ENCODE peak calls at places on chromosomes 12 and 14, in five cellular contexts. F is psoas muscle, V is thyroid gland, O is A549, Q is WERI-Rb-1. X is an unnamed sample.
A peak's percentile ranks its signal among the peaks of the same experiment; 100 is the strongest.

GRCh38 chr14:72947366-72948160 is 21.3 kb downstream of the DCAF4 start:
- DNase-seq in V (no peak), Q (no peak), O (no peak), F (no peak), X (no peak)

GRCh38 chr12:79897617-79898016 is 37.3 kb downstream of the PPP1R12A start:
- DNase-seq in O (peak; percentile 55), Q (no peak), F (no peak), V (no peak), X (no peak)

GRCh38 chr12:80187660-80188090 is 88.3 kb downstream of the OTOGL start:
- DNase-seq in Q (no peak), F (peak; percentile 13), O (no peak), V (no peak), X (no peak)

GRCh38 chr12:66044731-66045130 is 85.8 kb downstream of the LLPH start:
- DNase-seq in F (no peak), V (no peak), Q (no peak), O (peak; percentile 25), X (no peak)

GRCh38 chr14:53626771-53627170 is 329.9 kb downstream of the BMP4 start:
- DNase-seq in Q (no peak), O (no peak), F (no peak), V (no peak), X (no peak)

GRCh38 chr12:5022465-5023061 is 21.1 kb upstream of the KCNA5 start:
- DNase-seq in F (no peak), Q (peak; percentile 52), O (peak; percentile 57), V (peak; percentile 60), X (no peak)

GRCh38 chr12:102498471-102498870 is 18.1 kb upstream of the IGF1 start:
- DNase-seq in V (no peak), Q (no peak), O (no peak), F (no peak), X (no peak)

GRCh38 chr14:39102265-39102968 is 618 bp downstream of the SEC23A start:
- DNase-seq in V (peak; percentile 16), F (no peak), Q (no peak), O (peak; percentile 71), X (no peak)

GRCh38 chr12:14935031-14935430 is 3.3 kb downstream of the ERP27 start:
- DNase-seq in Q (no peak), V (no peak), F (no peak), O (no peak), X (no peak)

GRCh38 chr14:74401504-74402241 is 24.3 kb downstream of the SYNDIG1L start:
- DNase-seq in F (peak; percentile 33), Q (peak; percentile 38), O (no peak), V (peak; percentile 41), X (peak; percentile 76)

GRCh38 chr14:99527026-99527425 is 45.8 kb downstream of the CCNK start:
- DNase-seq in F (no peak), Q (no peak), O (no peak), V (peak; percentile 77), X (no peak)

GRCh38 chr14:72904840-72905561 is 11.1 kb upstream of the DPF3 start:
- DNase-seq in O (peak; percentile 69), Q (peak; percentile 55), F (peak; percentile 54), V (peak; percentile 62), X (no peak)

GRCh38 chr12:62653740-62654139 is 187.1 kb downstream of the MON2 start:
- DNase-seq in O (no peak), Q (no peak), V (no peak), F (no peak), X (no peak)

GRCh38 chr12:94594443-94594825 is 55.9 kb downstream of the TMCC3 start:
- DNase-seq in O (no peak), V (no peak), F (no peak), Q (no peak), X (no peak)

GRCh38 chr12:40336573-40337199 is 111.9 kb downstream of the LRRK2 start:
- DNase-seq in F (no peak), Q (no peak), O (peak; percentile 27), V (no peak), X (no peak)

GRCh38 chr12:82754856-82755255 is 68.2 kb downstream of the TMTC2 start:
- DNase-seq in V (no peak), Q (no peak), F (no peak), O (no peak), X (no peak)

GRCh38 chr12:121872546-121873223 is 14.0 kb upstream of the HPD start:
- DNase-seq in F (no peak), Q (peak; percentile 53), O (no peak), V (no peak), X (no peak)

GRCh38 chr14:78399316-78399889 is 229.2 kb downstream of the NRXN3 start:
- DNase-seq in V (peak; percentile 21), O (no peak), F (no peak), Q (no peak), X (no peak)

GRCh38 chr12:112676526-112676925 is 115.0 kb upstream of the RPH3A start:
- DNase-seq in O (no peak), Q (no peak), V (no peak), F (no peak), X (no peak)

GRCh38 chr14:41668346-41668745 is 61.7 kb downstream of the LRFN5 start:
- DNase-seq in F (no peak), V (no peak), Q (no peak), O (no peak), X (no peak)

GRCh38 chr12:68745376-68745903 is 536 bp upstream of the SLC35E3 start:
- DNase-seq in F (no peak), O (no peak), Q (no peak), V (no peak), X (no peak)

GRCh38 chr12:2169489-2169888 is 116.7 kb downstream of the CACNA1C start:
- DNase-seq in O (no peak), V (no peak), F (no peak), Q (no peak), X (no peak)

GRCh38 chr12:130350715-130351114 is 13.0 kb downstream of the PIWIL1 start:
- DNase-seq in F (no peak), V (no peak), Q (no peak), O (no peak), X (no peak)

GRCh38 chr14:35234007-35234406 is 58.2 kb upstream of the PSMA6 start:
- DNase-seq in V (no peak), O (no peak), Q (no peak), F (no peak), X (no peak)

GRCh38 chr14:76954791-76955190 is 73.7 kb downstream of the IRF2BPL start:
- DNase-seq in V (no peak), Q (no peak), F (no peak), O (no peak), X (no peak)

GRCh38 chr14:68820119-68820518 is 27.3 kb upstream of the ZFP36L1 start:
- DNase-seq in V (no peak), Q (no peak), F (no peak), O (no peak), X (no peak)

DNA sequence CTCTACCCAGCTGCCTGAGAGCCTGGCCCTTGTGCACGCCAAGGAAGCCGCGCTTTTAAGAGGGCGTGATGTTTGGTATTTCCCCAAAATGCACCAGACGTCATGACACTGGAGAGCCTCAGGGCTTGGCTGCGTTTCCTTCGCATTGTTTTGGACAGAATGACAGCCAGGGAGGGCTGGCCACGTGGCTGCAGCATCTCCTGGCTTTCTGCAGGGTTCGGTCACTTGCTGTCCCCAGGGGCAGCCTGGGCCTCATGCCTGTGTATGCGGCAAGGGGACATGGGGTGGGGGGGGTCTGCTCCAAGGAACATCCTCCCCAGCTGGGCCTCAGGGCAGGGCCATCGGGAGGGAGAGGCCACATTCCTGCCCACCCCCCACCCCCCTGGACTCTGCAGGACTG is 16.2 kb upstream of the NUDT14 start:
- DNase-seq in V (no peak), O (peak; percentile 47), Q (no peak), F (no peak), X (no peak)
- H3K4me3 ChIP-seq in V (no peak overlapping the region), O (no peak overlapping the region), Q (no peak overlapping the region), F (no peak overlapping the region), X (no peak overlapping the region)

DNA sequence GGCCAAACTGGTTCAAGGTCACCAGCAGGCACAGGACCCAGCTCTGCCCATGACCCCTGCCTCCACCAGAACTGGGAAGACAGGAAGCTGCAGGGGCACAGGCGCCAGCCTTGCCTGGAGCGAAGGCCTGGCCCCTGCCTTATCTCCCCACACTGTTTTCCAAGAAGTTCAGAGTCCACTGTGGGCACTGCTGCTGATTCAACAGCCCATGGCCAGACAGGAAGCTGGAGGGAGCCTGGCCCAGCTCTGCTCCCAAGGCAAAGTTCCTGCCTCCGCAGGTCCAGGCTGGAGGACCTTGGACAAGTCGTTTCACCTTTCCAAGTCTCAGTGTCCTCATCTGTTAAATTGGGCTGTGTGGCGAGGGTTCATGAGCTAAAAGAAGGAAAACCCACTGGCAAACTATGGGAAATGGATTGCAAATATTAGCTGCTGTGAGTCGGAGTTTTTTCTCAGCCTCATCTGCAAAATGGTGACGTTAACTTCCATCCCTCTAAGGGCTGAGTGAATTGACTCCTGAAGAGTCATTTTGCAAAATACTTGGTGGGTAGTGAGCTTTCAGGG is 1.2 kb downstream of the PHETA1 start:
- DNase-seq in O (peak; percentile 36), V (no peak), Q (no peak), F (no peak), X (no peak)
- H3K4me3 ChIP-seq in O (peak overlapping the region; percentile 91), V (peak overlapping the region; percentile 67), Q (peak overlapping the region; percentile 80), F (peak overlapping the region; percentile 95), X (no peak overlapping the region)

GRCh38 chr12:54002915-54003339 is 3.0 kb downstream of the HOXC9 start:
- DNase-seq in F (no peak), Q (no peak), O (no peak), V (no peak), X (no peak)
- H3K4me3 ChIP-seq in F (peak overlapping the region; percentile 78), Q (no peak overlapping the region), O (no peak overlapping the region), V (no peak overlapping the region), X (no peak overlapping the region)

DNA sequence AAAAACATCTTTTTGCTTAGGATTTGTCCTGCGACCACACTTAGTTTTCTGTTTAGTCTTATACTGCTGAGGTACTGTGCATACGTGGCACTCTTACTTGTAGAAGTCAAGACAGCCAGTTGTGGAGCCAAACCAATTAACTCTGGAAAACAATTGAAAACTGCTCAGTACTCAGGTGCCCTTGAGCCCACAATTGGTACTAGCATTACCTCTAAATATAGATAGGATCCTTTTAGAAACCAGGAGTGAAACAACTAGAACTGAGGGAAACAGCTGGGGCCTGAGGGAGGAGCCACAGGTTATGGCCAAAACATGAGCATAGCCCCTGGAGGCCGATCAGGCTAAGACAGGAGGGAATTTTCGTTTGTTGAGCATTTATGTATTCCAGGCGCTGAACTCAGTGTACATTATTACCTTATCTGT is 2.5 kb downstream of the SPATS2 start:
- DNase-seq in Q (peak; percentile 18), F (peak; percentile 34), O (peak; percentile 74), V (peak; percentile 38), X (no peak)
- H3K4me3 ChIP-seq in Q (no peak overlapping the region), F (peak overlapping the region; percentile 70), O (peak overlapping the region; percentile 86), V (no peak overlapping the region), X (peak overlapping the region; percentile 94)

GRCh38 chr14:60651051-60651935 is 2.0 kb upstream of the SIX1 start:
- DNase-seq in F (no peak), O (no peak), V (no peak), Q (peak; percentile 33), X (no peak)

GRCh38 chr14:60652674-60653387 is 3.6 kb upstream of the SIX1 start:
- DNase-seq in F (no peak), O (no peak), Q (peak; percentile 30), V (no peak), X (no peak)

GRCh38 chr14:60653388-60653690 is 4.1 kb upstream of the SIX1 start:
- DNase-seq in O (no peak), Q (no peak), F (no peak), V (no peak), X (no peak)

GRCh38 chr14:60653709-60654161 is 4.5 kb upstream of the SIX1 start:
- DNase-seq in Q (no peak), F (no peak), V (no peak), O (no peak), X (no peak)

GRCh38 chr14:60651936-60652673 is 2.8 kb upstream of the SIX1 start:
- DNase-seq in V (no peak), F (no peak), O (no peak), Q (no peak), X (no peak)
- H3K4me3 ChIP-seq in V (no peak overlapping the region), F (peak overlapping the region; percentile 91), O (no peak overlapping the region), Q (peak overlapping the region; percentile 37), X (no peak overlapping the region)

GRCh38 chr14:55458800-55459577 is 18.6 kb upstream of the TBPL2 start:
- DNase-seq in V (no peak), Q (no peak), F (no peak), O (no peak), X (peak; percentile 64)
- H3K4me3 ChIP-seq in V (no peak overlapping the region), Q (no peak overlapping the region), F (no peak overlapping the region), O (no peak overlapping the region), X (no peak overlapping the region)

X was measured in GM06990.